ENCODE peak calls at places on chromosomes 13 and 19, in ten cellular contexts. D, P, I, H, M, X, F, B, T and A are unnamed samples. For H3K27me3 and H3K9me3, the result is how much of the 10 kb centered on the place peaks cover.

GRCh38 chr13:84641491-84641890 is 759.2 kb upstream of the SLITRK1 start:
- DNase-seq in D (no peak), P (no peak), I (peak), H (no peak), M (peak), X (no peak), F (no peak), B (no peak), T (no peak), A (no peak)

GRCh38 chr19:6663236-6664187 is 6.4 kb downstream of the TNFSF14 start:
- DNase-seq in D (peak), P (no peak), I (peak), H (no peak), M (peak), X (no peak), F (no peak), B (no peak), T (no peak), A (no peak)

GRCh38 chr13:77779461-77780272 is 82.2 kb downstream of the SLAIN1 start:
- DNase-seq in D (peak), P (peak), I (peak), H (no peak), M (peak), X (peak), F (peak), B (no peak), T (no peak), A (no peak)

GRCh38 chr13:39970177-39970846 is 314.9 kb downstream of the COG6 start:
- DNase-seq in D (no peak), P (no peak), I (no peak), H (no peak), M (no peak), X (no peak), F (no peak), B (no peak), T (no peak), A (no peak)

GRCh38 chr13:40813662-40814454 is 24.4 kb downstream of the SLC25A15 start:
- DNase-seq in D (no peak), P (no peak), I (peak), H (no peak), M (peak), X (no peak), F (no peak), B (no peak), T (no peak), A (no peak)

GRCh38 chr13:20942938-20943518 is 40.5 kb upstream of the XPO4 start:
- DNase-seq in D (no peak), P (no peak), I (no peak), H (no peak), M (no peak), X (peak), F (no peak), B (no peak), T (no peak), A (no peak)

GRCh38 chr13:27960362-27961226 is 8.5 kb downstream of the CDX2 start:
- DNase-seq in D (no peak), P (no peak), I (no peak), H (peak), M (peak), X (peak), F (peak), B (peak), T (peak), A (peak)

GRCh38 chr19:5943623-5944022 is 29.6 kb downstream of the CAPS start:
- DNase-seq in D (no peak), P (no peak), I (peak), H (peak), M (peak), X (no peak), F (no peak), B (no peak), T (no peak), A (no peak)

GRCh38 chr19:1409204-1410005 is 2.0 kb downstream of the DAZAP1 start:
- DNase-seq in D (no peak), P (no peak), I (no peak), H (no peak), M (peak), X (no peak), F (no peak), B (no peak), T (peak), A (no peak)

GRCh38 chr13:97548138-97548537 is 114.2 kb downstream of the RAP2A start:
- DNase-seq in D (no peak), P (no peak), I (no peak), H (no peak), M (no peak), X (no peak), F (no peak), B (no peak), T (no peak), A (no peak)

GRCh38 chr19:58182577-58182988 is 278 bp upstream of the ZNF274 start:
- DNase-seq in D (no peak), P (no peak), I (no peak), H (no peak), M (no peak), X (peak), F (no peak), B (no peak), T (no peak), A (no peak)

GRCh38 chr19:39059302-39059701 is 24.9 kb upstream of the ACP7 start:
- DNase-seq in D (no peak), P (no peak), I (no peak), H (no peak), M (no peak), X (no peak), F (no peak), B (no peak), T (no peak), A (no peak)

GRCh38 chr19:51514866-51515481 is 13.4 kb upstream of the SIGLEC12 start:
- DNase-seq in D (peak), P (no peak), I (peak), H (no peak), M (peak), X (no peak), F (no peak), B (no peak), T (no peak), A (no peak)

GRCh38 chr13:112668924-112669323 is 20.9 kb upstream of the ATP11A start:
- DNase-seq in D (no peak), P (no peak), I (no peak), H (no peak), M (no peak), X (no peak), F (no peak), B (peak), T (peak), A (no peak)

GRCh38 chr13:93345061-93345460 is 118.5 kb downstream of the GPC6 start:
- DNase-seq in D (no peak), P (no peak), I (peak), H (no peak), M (no peak), X (no peak), F (no peak), B (no peak), T (no peak), A (no peak)

GRCh38 chr19:50565984-50566903 is 2.0 kb downstream of the LRRC4B start:
- DNase-seq in D (no peak), P (no peak), I (no peak), H (no peak), M (no peak), X (no peak), F (no peak), B (no peak), T (no peak), A (no peak)

GRCh38 chr19:30685601-30686000 is 313.4 kb downstream of the ZNF536 start:
- DNase-seq in D (no peak), P (no peak), I (no peak), H (no peak), M (no peak), X (no peak), F (no peak), B (no peak), T (no peak), A (no peak)

GRCh38 chr13:24123761-24124160 is 36.8 kb upstream of the SPATA13 start:
- DNase-seq in D (no peak), P (no peak), I (no peak), H (no peak), M (no peak), X (no peak), F (no peak), B (no peak), T (no peak), A (no peak)

GRCh38 chr13:24115671-24116070 is 44.8 kb upstream of the SPATA13 start:
- DNase-seq in D (no peak), P (no peak), I (no peak), H (no peak), M (no peak), X (no peak), F (no peak), B (no peak), T (no peak), A (no peak)

GRCh38 chr13:24118576-24118975 is 41.9 kb upstream of the SPATA13 start:
- DNase-seq in D (no peak), P (no peak), I (no peak), H (no peak), M (no peak), X (no peak), F (no peak), B (no peak), T (no peak), A (no peak)

GRCh38 chr13:24116103-24116502 is 44.4 kb upstream of the SPATA13 start:
- DNase-seq in D (no peak), P (no peak), I (peak), H (no peak), M (no peak), X (no peak), F (no peak), B (no peak), T (no peak), A (no peak)

DNA sequence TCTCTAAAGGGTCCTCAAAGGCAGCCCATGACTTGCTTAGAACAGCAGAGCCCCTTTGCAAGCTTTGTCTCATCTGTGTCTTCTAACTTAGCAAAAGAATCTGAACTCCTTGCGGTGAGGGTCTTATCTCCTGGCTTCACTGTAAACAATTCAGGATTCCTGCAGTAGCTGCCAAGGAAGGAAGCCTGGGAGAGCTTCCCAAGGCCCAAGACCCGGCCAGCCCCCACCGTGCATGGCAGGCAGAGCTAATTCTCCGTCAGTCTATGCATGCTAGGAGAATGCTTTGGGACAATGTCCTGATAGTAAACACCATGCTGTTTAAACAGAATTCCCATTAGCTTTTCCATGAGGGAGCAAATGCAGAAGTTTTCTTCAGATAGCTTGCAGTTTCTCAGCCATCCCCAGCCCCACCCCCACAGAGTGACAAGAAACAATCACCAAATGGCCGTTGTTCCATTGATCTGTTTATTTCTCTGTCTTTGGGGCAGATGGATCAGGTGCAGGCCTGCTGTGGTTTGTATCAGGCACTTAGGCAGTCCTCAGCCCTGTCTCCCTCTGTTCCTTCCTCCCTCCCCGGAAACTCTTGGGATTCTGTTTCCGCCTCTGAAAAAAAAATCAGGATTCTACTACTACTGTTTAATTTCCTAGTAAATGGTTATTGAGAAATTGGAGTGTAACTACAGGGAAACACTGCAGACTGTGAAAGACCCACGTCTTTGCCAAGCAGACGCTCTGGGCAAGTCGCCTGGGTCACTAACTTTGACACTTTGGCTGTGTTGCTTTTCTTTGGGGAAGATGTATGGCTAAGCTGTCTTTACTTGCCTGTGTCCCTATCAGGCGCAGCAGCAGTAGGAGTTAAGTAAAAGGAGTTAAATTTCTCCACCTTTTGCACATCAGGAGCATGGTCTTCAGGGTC is 40.7 kb upstream of the SPATA13 start:
- DNase-seq in D (no peak), P (no peak), I (peak), H (no peak), M (no peak), X (no peak), F (no peak), B (no peak), T (no peak), A (no peak)
- H3K4me3 ChIP-seq in D (no peak), P (no peak), I (no peak), H (no peak), M (no peak), X (no peak), F (no peak), B (no peak), T (no peak), A (no peak)

GRCh38 chr19:55439052-55439451 is 4.0 kb downstream of the SHISA7 start:
- DNase-seq in D (no peak), P (no peak), I (no peak), H (no peak), M (no peak), X (no peak), F (no peak), B (no peak), T (no peak), A (no peak)
- H3K27me3 ChIP-seq in D (under half), P (under half), I (under half), H (under half), M (under half), X (under half), F (under half), B (under half), T (under half), A (half or more)

GRCh38 chr19:37809366-37809765 is 30.0 kb upstream of the ZNF573 start:
- DNase-seq in D (no peak), P (no peak), I (no peak), H (no peak), M (no peak), X (no peak), F (no peak), B (no peak), T (no peak), A (no peak)
- H3K9me3 ChIP-seq in D (under half), P (under half), I (under half), H (under half), M (under half), X (under half), F (under half), B (half or more), T (under half), A (half or more)

GRCh38 chr13:32964987-32965386 is 51.2 kb upstream of the KL start:
- DNase-seq in D (no peak), P (no peak), I (no peak), H (no peak), M (no peak), X (no peak), F (no peak), B (no peak), T (no peak), A (no peak)

DNA sequence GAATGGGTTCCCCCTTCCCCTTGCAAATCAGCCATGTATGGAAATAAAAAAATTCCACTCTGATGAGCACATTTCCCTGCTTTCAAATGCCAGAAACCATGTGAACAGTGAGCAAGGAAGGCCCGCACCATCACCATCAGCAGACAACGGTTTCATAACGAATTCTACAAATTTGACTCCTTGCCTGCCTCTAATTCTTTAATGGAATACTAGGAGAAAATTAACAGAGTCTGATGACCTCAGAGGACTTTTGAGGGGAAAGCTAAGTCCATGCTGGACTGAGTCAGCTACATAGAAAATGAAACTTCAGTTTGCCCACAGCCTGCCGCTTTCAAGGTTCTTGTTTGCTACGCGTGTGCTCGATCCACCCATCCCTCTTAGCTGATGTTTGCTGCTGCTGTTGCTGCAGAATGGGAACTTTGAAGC is 46.7 kb upstream of the KL start:
- DNase-seq in D (no peak), P (peak), I (peak), H (no peak), M (peak), X (no peak), F (no peak), B (no peak), T (no peak), A (no peak)
- H3K4me3 ChIP-seq in D (no peak), P (peak), I (no peak), H (peak), M (peak), X (no peak), F (no peak), B (peak), T (peak), A (peak)

GRCh38 chr19:9187191-9187590 is 8.4 kb downstream of the OR7D2 start:
- DNase-seq in D (no peak), P (no peak), I (no peak), H (no peak), M (no peak), X (no peak), F (no peak), B (no peak), T (no peak), A (no peak)
- H3K27me3 ChIP-seq in D (under half), P (under half), I (under half), H (under half), M (under half), X (under half), F (under half), B (under half), T (under half), A (under half)

GRCh38 chr19:2854849-2855248 is 12.3 kb upstream of the ZNF556 start:
- DNase-seq in D (no peak), P (no peak), I (no peak), H (no peak), M (no peak), X (no peak), F (no peak), B (no peak), T (no peak), A (no peak)
- H3K9me3 ChIP-seq in D (under half), P (half or more), I (under half), H (under half), M (under half), X (under half), F (under half), B (half or more), T (under half), A (half or more)

DNA sequence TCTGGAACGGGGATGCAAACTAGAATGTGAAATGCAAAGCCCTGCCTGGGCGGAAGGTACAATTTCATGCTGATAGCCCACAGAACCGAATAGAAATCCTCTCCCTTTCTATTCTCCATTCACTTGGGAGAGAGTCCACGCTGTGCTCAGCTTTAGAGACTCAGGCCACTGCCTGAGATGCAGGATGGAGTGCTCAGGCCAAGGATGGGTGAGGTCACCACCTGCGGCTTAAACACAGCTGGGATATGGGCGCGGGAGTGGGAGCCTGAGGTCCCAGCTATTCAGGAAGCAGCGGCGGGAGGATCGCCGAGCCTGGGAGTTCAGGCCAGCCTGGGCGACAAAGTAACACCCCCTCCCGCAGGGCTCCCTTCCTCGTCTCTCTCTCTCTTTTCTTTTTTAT is 446 bp upstream of the ZNF83 start:
- DNase-seq in D (no peak), P (no peak), I (peak), H (peak), M (peak), X (no peak), F (peak), B (no peak), T (no peak), A (peak)
- H3K4me3 ChIP-seq in D (peak), P (peak), I (peak), H (peak), M (peak), X (peak), F (peak), B (peak), T (peak), A (peak)

DNA sequence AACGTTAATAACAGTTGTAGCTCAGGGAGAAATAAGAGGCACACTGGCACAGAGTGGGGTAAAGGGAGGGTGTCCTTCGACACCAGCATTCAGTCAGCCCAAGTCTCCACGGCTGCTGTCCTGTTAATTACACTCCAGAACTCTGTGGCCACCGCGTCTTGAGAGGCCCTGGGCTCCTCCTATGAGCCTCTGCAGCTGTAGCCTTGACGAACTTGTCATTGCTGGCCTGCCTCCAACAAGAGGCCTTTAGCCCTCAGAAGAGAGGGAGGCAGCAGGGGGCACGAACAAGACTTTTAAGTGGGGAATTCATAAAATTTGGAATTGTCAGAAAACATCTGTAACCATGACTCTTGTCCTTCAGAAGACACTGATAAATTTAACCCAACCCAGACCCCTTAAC is 241.9 kb downstream of the UQCRFS1 start:
- DNase-seq in D (no peak), P (no peak), I (no peak), H (no peak), M (peak), X (no peak), F (no peak), B (no peak), T (no peak), A (no peak)
- H3K27me3 ChIP-seq in D (under half), P (under half), I (under half), H (under half), M (under half), X (under half), F (under half), B (under half), T (under half), A (under half)

GRCh38 chr19:24002256-24002945 is 84.6 kb upstream of the ZNF254 start:
- DNase-seq in D (no peak), P (no peak), I (no peak), H (no peak), M (no peak), X (no peak), F (no peak), B (no peak), T (no peak), A (no peak)
- H3K9me3 ChIP-seq in D (under half), P (under half), I (under half), H (under half), M (under half), X (under half), F (under half), B (under half), T (under half), A (under half)